ENCODE peak calls at places on chromosomes 3 and 15, in five cellular contexts. One of them, this sample, is unnamed. For H3K9me3 and H3K4me1, the result is how much of the 10 kb centered on the place peaks cover.

GRCh38 chr15:28875461-28875965 is 10.3 kb upstream of the APBA2 start:
- DNase-seq in IMR-90: no peak
- DNase-seq in osteoblast: no peak
- DNase-seq in A549: no peak
- DNase-seq in mammary epithelial cell: no peak
- DNase-seq in this sample: no peak

GRCh38 chr15:75195122-75195765 is 6.4 kb upstream of the C15orf39 start:
- DNase-seq in IMR-90: no peak
- DNase-seq in osteoblast: peak
- DNase-seq in A549: no peak
- DNase-seq in mammary epithelial cell: no peak
- DNase-seq in this sample: peak

GRCh38 chr3:16467368-16467767 is 46.1 kb downstream of the RFTN1 start:
- DNase-seq in IMR-90: no peak
- DNase-seq in osteoblast: no peak
- DNase-seq in A549: no peak
- DNase-seq in mammary epithelial cell: no peak
- DNase-seq in this sample: no peak

GRCh38 chr3:59527493-59527892 is 477.7 kb upstream of the CFAP20DC start:
- DNase-seq in IMR-90: no peak
- DNase-seq in osteoblast: no peak
- DNase-seq in A549: no peak
- DNase-seq in mammary epithelial cell: no peak
- DNase-seq in this sample: no peak

GRCh38 chr3:157263027-157263426 is 103.1 kb upstream of the CCNL1 start:
- DNase-seq in IMR-90: no peak
- DNase-seq in osteoblast: no peak
- DNase-seq in A549: no peak
- DNase-seq in mammary epithelial cell: no peak
- DNase-seq in this sample: no peak

GRCh38 chr3:11238880-11239279 is 33.3 kb upstream of the ATG7 start:
- DNase-seq in IMR-90: peak
- DNase-seq in osteoblast: no peak
- DNase-seq in A549: no peak
- DNase-seq in mammary epithelial cell: peak
- DNase-seq in this sample: no peak

GRCh38 chr3:115469649-115470048 is 153.7 kb upstream of the GAP43 start:
- DNase-seq in IMR-90: no peak
- DNase-seq in osteoblast: no peak
- DNase-seq in A549: no peak
- DNase-seq in mammary epithelial cell: no peak
- DNase-seq in this sample: no peak

GRCh38 chr3:38343797-38344594 is 2.6 kb upstream of the XYLB start:
- DNase-seq in IMR-90: no peak
- DNase-seq in osteoblast: no peak
- DNase-seq in A549: no peak
- DNase-seq in mammary epithelial cell: no peak
- DNase-seq in this sample: no peak

GRCh38 chr3:122392868-122393844 is 9.2 kb downstream of the FAM162A start:
- DNase-seq in IMR-90: peak
- DNase-seq in osteoblast: peak
- DNase-seq in A549: peak
- DNase-seq in mammary epithelial cell: peak
- DNase-seq in this sample: no peak

GRCh38 chr3:109224333-109224732 is 87.8 kb downstream of the C3orf85 start:
- DNase-seq in IMR-90: no peak
- DNase-seq in osteoblast: no peak
- DNase-seq in A549: no peak
- DNase-seq in mammary epithelial cell: no peak
- DNase-seq in this sample: no peak

GRCh38 chr3:119235151-119235550 is 5.5 kb downstream of the B4GALT4 start:
- DNase-seq in IMR-90: peak
- DNase-seq in osteoblast: no peak
- DNase-seq in A549: no peak
- DNase-seq in mammary epithelial cell: peak
- DNase-seq in this sample: no peak

GRCh38 chr3:77169844-77170243 is 129.9 kb downstream of the ROBO2 start:
- DNase-seq in IMR-90: no peak
- DNase-seq in osteoblast: no peak
- DNase-seq in A549: no peak
- DNase-seq in mammary epithelial cell: no peak
- DNase-seq in this sample: no peak

GRCh38 chr15:80379671-80380070 is 24.5 kb upstream of the ARNT2 start:
- DNase-seq in IMR-90: no peak
- DNase-seq in osteoblast: no peak
- DNase-seq in A549: no peak
- DNase-seq in mammary epithelial cell: no peak
- DNase-seq in this sample: no peak

GRCh38 chr3:65831733-65832425 is 206.8 kb downstream of the MAGI1 start:
- DNase-seq in IMR-90: peak
- DNase-seq in osteoblast: no peak
- DNase-seq in A549: no peak
- DNase-seq in mammary epithelial cell: peak
- DNase-seq in this sample: no peak

GRCh38 chr3:29385056-29385455 is 104.2 kb downstream of the RBMS3 start:
- DNase-seq in IMR-90: no peak
- DNase-seq in osteoblast: peak
- DNase-seq in A549: no peak
- DNase-seq in mammary epithelial cell: no peak
- DNase-seq in this sample: no peak

GRCh38 chr3:196489747-196490146 is 13.8 kb downstream of the RNF168 start:
- DNase-seq in IMR-90: no peak
- DNase-seq in osteoblast: no peak
- DNase-seq in A549: no peak
- DNase-seq in mammary epithelial cell: no peak
- DNase-seq in this sample: no peak

GRCh38 chr3:133935843-133936825 is 40.5 kb upstream of the RAB6B start:
- DNase-seq in IMR-90: no peak
- DNase-seq in osteoblast: peak
- DNase-seq in A549: no peak
- DNase-seq in mammary epithelial cell: no peak
- DNase-seq in this sample: no peak

GRCh38 chr3:57017481-57017880 is 43.0 kb upstream of the SPATA12 start:
- DNase-seq in IMR-90: no peak
- DNase-seq in osteoblast: no peak
- DNase-seq in A549: no peak
- DNase-seq in mammary epithelial cell: no peak
- DNase-seq in this sample: no peak

GRCh38 chr3:155135003-155135402 is 54.9 kb downstream of the MME start:
- DNase-seq in IMR-90: no peak
- DNase-seq in osteoblast: no peak
- DNase-seq in A549: no peak
- DNase-seq in mammary epithelial cell: no peak
- DNase-seq in this sample: no peak

GRCh38 chr3:58471025-58471887 is 20.6 kb upstream of the KCTD6 start:
- DNase-seq in IMR-90: peak
- DNase-seq in osteoblast: peak
- DNase-seq in A549: peak
- DNase-seq in mammary epithelial cell: peak
- DNase-seq in this sample: no peak

GRCh38 chr3:38980972-38981371 is 70.8 kb downstream of the SCN11A start:
- DNase-seq in IMR-90: no peak
- DNase-seq in osteoblast: no peak
- DNase-seq in A549: no peak
- DNase-seq in mammary epithelial cell: no peak
- DNase-seq in this sample: no peak

GRCh38 chr15:65400760-65401606 is 21.8 kb downstream of the IGDCC4 start:
- DNase-seq in IMR-90: peak
- DNase-seq in osteoblast: peak
- DNase-seq in A549: peak
- DNase-seq in mammary epithelial cell: peak
- DNase-seq in this sample: peak

GRCh38 chr3:197970588-197970987 is 10.6 kb downstream of the LMLN start:
- DNase-seq in IMR-90: no peak
- DNase-seq in osteoblast: no peak
- DNase-seq in A549: no peak
- DNase-seq in mammary epithelial cell: no peak
- DNase-seq in this sample: no peak

GRCh38 chr15:56341201-56341600 is 24.0 kb upstream of the TEX9 start:
- DNase-seq in IMR-90: no peak
- DNase-seq in osteoblast: no peak
- DNase-seq in A549: no peak
- DNase-seq in mammary epithelial cell: peak
- DNase-seq in this sample: no peak

GRCh38 chr3:151225040-151225975 is 22.3 kb upstream of the GPR171 start:
- DNase-seq in IMR-90: no peak
- DNase-seq in osteoblast: no peak
- DNase-seq in A549: no peak
- DNase-seq in mammary epithelial cell: no peak
- DNase-seq in this sample: no peak

GRCh38 chr3:184335291-184335660 is 2.1 kb upstream of the FAM131A start:
- DNase-seq in IMR-90: no peak
- DNase-seq in osteoblast: no peak
- DNase-seq in A549: peak
- DNase-seq in mammary epithelial cell: no peak
- DNase-seq in this sample: peak

GRCh38 chr3:170499562-170500156 is 81.0 kb downstream of the CLDN11 start:
- DNase-seq in IMR-90: peak
- DNase-seq in osteoblast: peak
- DNase-seq in A549: peak
- DNase-seq in mammary epithelial cell: peak
- DNase-seq in this sample: peak

GRCh38 chr3:32452009-32452408 is 50.6 kb downstream of the CMTM6 start:
- DNase-seq in IMR-90: no peak
- DNase-seq in osteoblast: no peak
- DNase-seq in A549: no peak
- DNase-seq in mammary epithelial cell: no peak
- DNase-seq in this sample: no peak

GRCh38 chr15:101232677-101233076 is 19.2 kb downstream of the CHSY1 start:
- DNase-seq in IMR-90: no peak
- DNase-seq in osteoblast: no peak
- DNase-seq in A549: no peak
- DNase-seq in mammary epithelial cell: no peak
- DNase-seq in this sample: no peak
- H3K9me3 ChIP-seq in IMR-90: under half
- H3K9me3 ChIP-seq in osteoblast: under half
- H3K9me3 ChIP-seq in A549: under half
- H3K9me3 ChIP-seq in mammary epithelial cell: under half
- H3K9me3 ChIP-seq in this sample: under half

GRCh38 chr3:125025647-125026046 is 30.1 kb downstream of the HEG1 start:
- DNase-seq in IMR-90: peak
- DNase-seq in osteoblast: no peak
- DNase-seq in A549: no peak
- DNase-seq in mammary epithelial cell: no peak
- DNase-seq in this sample: no peak

GRCh38 chr3:125024817-125025216 is 31.0 kb downstream of the HEG1 start:
- DNase-seq in IMR-90: no peak
- DNase-seq in osteoblast: no peak
- DNase-seq in A549: no peak
- DNase-seq in mammary epithelial cell: no peak
- DNase-seq in this sample: peak

GRCh38 chr3:125032100-125032643 is 23.6 kb downstream of the HEG1 start:
- DNase-seq in IMR-90: no peak
- DNase-seq in osteoblast: no peak
- DNase-seq in A549: no peak
- DNase-seq in mammary epithelial cell: no peak
- DNase-seq in this sample: no peak

GRCh38 chr3:125031544-125031943 is 24.3 kb downstream of the HEG1 start:
- DNase-seq in IMR-90: no peak
- DNase-seq in osteoblast: no peak
- DNase-seq in A549: no peak
- DNase-seq in mammary epithelial cell: no peak
- DNase-seq in this sample: no peak

GRCh38 chr3:125028657-125029056 is 27.1 kb downstream of the HEG1 start:
- DNase-seq in IMR-90: no peak
- DNase-seq in osteoblast: no peak
- DNase-seq in A549: no peak
- DNase-seq in mammary epithelial cell: no peak
- DNase-seq in this sample: no peak
- H3K4me1 ChIP-seq in IMR-90: under half
- H3K4me1 ChIP-seq in osteoblast: under half
- H3K4me1 ChIP-seq in A549: under half
- H3K4me1 ChIP-seq in mammary epithelial cell: under half
- H3K4me1 ChIP-seq in this sample: under half

GRCh38 chr3:129602730-129603560 is 3.5 kb downstream of the PLXND1 start:
- DNase-seq in IMR-90: peak
- DNase-seq in osteoblast: peak
- DNase-seq in A549: peak
- DNase-seq in mammary epithelial cell: no peak
- DNase-seq in this sample: peak

GRCh38 chr3:129603561-129603942 is 2.9 kb downstream of the PLXND1 start:
- DNase-seq in IMR-90: no peak
- DNase-seq in osteoblast: no peak
- DNase-seq in A549: no peak
- DNase-seq in mammary epithelial cell: no peak
- DNase-seq in this sample: no peak

GRCh38 chr3:129604942-129605592 is 1.4 kb downstream of the PLXND1 start:
- DNase-seq in IMR-90: no peak
- DNase-seq in osteoblast: peak
- DNase-seq in A549: no peak
- DNase-seq in mammary epithelial cell: no peak
- DNase-seq in this sample: peak

GRCh38 chr3:129605593-129606521 is 619 bp downstream of the PLXND1 start:
- DNase-seq in IMR-90: peak
- DNase-seq in osteoblast: peak
- DNase-seq in A549: peak
- DNase-seq in mammary epithelial cell: peak
- DNase-seq in this sample: peak

GRCh38 chr3:129604223-129604941 is 2.1 kb downstream of the PLXND1 start:
- DNase-seq in IMR-90: no peak
- DNase-seq in osteoblast: no peak
- DNase-seq in A549: no peak
- DNase-seq in mammary epithelial cell: no peak
- DNase-seq in this sample: no peak
- H3K4me3 ChIP-seq in IMR-90: peak
- H3K4me3 ChIP-seq in osteoblast: peak
- H3K4me3 ChIP-seq in A549: peak
- H3K4me3 ChIP-seq in mammary epithelial cell: no peak
- H3K4me3 ChIP-seq in this sample: peak

GRCh38 chr15:25170781-25171110 is 216.0 kb downstream of the SNRPN start:
- DNase-seq in IMR-90: no peak
- DNase-seq in osteoblast: peak
- DNase-seq in A549: no peak
- DNase-seq in mammary epithelial cell: no peak
- DNase-seq in this sample: no peak
- H3K9me3 ChIP-seq in IMR-90: under half
- H3K9me3 ChIP-seq in osteoblast: under half
- H3K9me3 ChIP-seq in A549: under half
- H3K9me3 ChIP-seq in mammary epithelial cell: under half
- H3K9me3 ChIP-seq in this sample: under half